ENCODE peak calls at places on chromosomes 7 and 10, in six cellular contexts. O, R, S, C, G and U are unnamed samples.

GRCh38 chr7:106770191-106770590 is 94.9 kb upstream of the PIK3CG start:
- DNase-seq in C (no peak), O (no peak), G (no peak), S (no peak), R (no peak), U (no peak)

GRCh38 chr10:89978081-89978480 is 276.7 kb downstream of the KIF20B start:
- DNase-seq in O (no peak), G (no peak), C (no peak), R (no peak), S (no peak), U (no peak)

GRCh38 chr7:2510909-2511768 is 8.4 kb upstream of the LFNG start:
- DNase-seq in R (no peak), S (no peak), O (no peak), G (no peak), C (no peak), U (peak)

GRCh38 chr10:3761916-3762708 is 22.9 kb downstream of the KLF6 start:
- DNase-seq in R (no peak), S (no peak), C (no peak), G (no peak), O (peak), U (peak)

GRCh38 chr7:8105449-8106095 is 137.0 kb downstream of the GLCCI1 start:
- DNase-seq in C (no peak), S (no peak), G (no peak), O (no peak), R (no peak), U (no peak)

GRCh38 chr10:11046766-11047165 is 29.1 kb downstream of the CELF2 start:
- DNase-seq in R (no peak), S (no peak), G (no peak), C (no peak), O (no peak), U (no peak)

GRCh38 chr10:1050145-1050544 is 1.2 kb upstream of the IDI1 start:
- DNase-seq in O (no peak), R (no peak), G (no peak), S (no peak), C (peak), U (no peak)

GRCh38 chr7:138435231-138435919 is 24.7 kb upstream of the TRIM24 start:
- DNase-seq in O (no peak), C (no peak), G (no peak), R (no peak), S (no peak), U (no peak)

GRCh38 chr7:135335628-135336139 is 102.0 kb downstream of the STRA8 start:
- DNase-seq in C (peak), R (no peak), S (peak), O (peak), G (no peak), U (peak)

GRCh38 chr7:47074702-47075153 is 507.2 kb downstream of the TNS3 start:
- DNase-seq in G (no peak), R (no peak), O (no peak), C (no peak), S (no peak), U (peak)

GRCh38 chr10:50456711-50457110 is 167.0 kb downstream of the SGMS1 start:
- DNase-seq in G (no peak), O (no peak), R (no peak), C (no peak), S (no peak), U (no peak)

GRCh38 chr10:26697163-26697921 is at the start of gene PDSS1:
- DNase-seq in O (peak), S (peak), R (peak), G (peak), C (peak), U (peak)

GRCh38 chr10:47323636-47324299 is 1.5 kb downstream of the GDF2 start:
- DNase-seq in O (no peak), G (no peak), S (no peak), C (no peak), R (no peak), U (no peak)

GRCh38 chr7:94375167-94375566 is 19.5 kb upstream of the COL1A2 start:
- DNase-seq in G (no peak), R (no peak), O (no peak), C (peak), S (no peak), U (peak)

GRCh38 chr7:53602817-53603418 is 567.5 kb downstream of the POM121L12 start:
- DNase-seq in C (no peak), G (no peak), S (no peak), R (no peak), O (no peak), U (no peak)

GRCh38 chr7:135919071-135919841 is 57.9 kb downstream of the MTPN start:
- DNase-seq in S (no peak), R (no peak), C (no peak), G (no peak), O (no peak), U (no peak)

GRCh38 chr10:87613766-87614165 is 45.9 kb upstream of the PAPSS2 start:
- DNase-seq in C (no peak), R (no peak), O (no peak), G (no peak), S (no peak), U (no peak)

GRCh38 chr7:778271-778967 is 51.3 kb upstream of the PRKAR1B start:
- DNase-seq in R (no peak), G (no peak), S (no peak), O (no peak), C (no peak), U (no peak)

GRCh38 chr7:6448943-6449543 is 1.3 kb upstream of the DAGLB start:
- DNase-seq in G (no peak), O (no peak), S (peak), R (no peak), C (no peak), U (no peak)

GRCh38 chr10:119539359-119539651 is 3.2 kb downstream of the RGS10 start:
- DNase-seq in R (no peak), C (no peak), O (no peak), G (no peak), S (no peak), U (no peak)

GRCh38 chr7:155412416-155413253 is 45.3 kb upstream of the EN2 start:
- DNase-seq in S (peak), O (peak), C (peak), R (no peak), G (no peak), U (peak)

GRCh38 chr7:143284591-143285453 is at the start of gene TMEM139:
- DNase-seq in O (no peak), G (no peak), C (no peak), R (no peak), S (peak), U (peak)

GRCh38 chr10:73183882-73184281 is 16.0 kb downstream of the FAM149B1 start:
- DNase-seq in O (no peak), G (no peak), C (no peak), R (no peak), S (no peak), U (no peak)

GRCh38 chr10:48606530-48607355 is 1.9 kb upstream of the ARHGAP22 start:
- DNase-seq in S (no peak), G (no peak), C (no peak), R (no peak), O (no peak), U (no peak)